ENCODE peak calls at places on chromosome 17, in eight cellular contexts. One of them, this sample, is unnamed.

GRCh38 chr17:32253117-32253611 is 12.5 kb upstream of the RHBDL3 start:
- DNase-seq in NCI-H1417: peak; percentile 84
- DNase-seq in activated T-helper 1 cell treated with Interleukin-2 at 50 U/mL for 16 hours: peak; percentile 27
- DNase-seq in AG04450: no peak
- DNase-seq in amniotic epithelial cell: peak; percentile 57
- DNase-seq in NCI-H146: peak; percentile 63
- DNase-seq in amniotic stem cell: peak; percentile 67
- DNase-seq in NCI-H2081: peak; percentile 60
- DNase-seq in this sample: peak; percentile 85

GRCh38 chr17:61394630-61395408 is 4.8 kb upstream of the TBX2 start:
- DNase-seq in NCI-H1417: no peak
- DNase-seq in activated T-helper 1 cell treated with Interleukin-2 at 50 U/mL for 16 hours: no peak
- DNase-seq in AG04450: no peak
- DNase-seq in amniotic epithelial cell: no peak
- DNase-seq in NCI-H146: no peak
- DNase-seq in amniotic stem cell: no peak
- DNase-seq in NCI-H2081: no peak
- DNase-seq in this sample: no peak

GRCh38 chr17:48740537-48740936 is 12.0 kb upstream of the HOXB13 start:
- DNase-seq in NCI-H1417: no peak
- DNase-seq in activated T-helper 1 cell treated with Interleukin-2 at 50 U/mL for 16 hours: no peak
- DNase-seq in AG04450: no peak
- DNase-seq in amniotic epithelial cell: no peak
- DNase-seq in NCI-H146: no peak
- DNase-seq in amniotic stem cell: no peak
- DNase-seq in NCI-H2081: no peak
- DNase-seq in this sample: no peak

GRCh38 chr17:27489045-27489715 is 32.9 kb downstream of the KSR1 start:
- DNase-seq in NCI-H1417: no peak
- DNase-seq in activated T-helper 1 cell treated with Interleukin-2 at 50 U/mL for 16 hours: no peak
- DNase-seq in AG04450: no peak
- DNase-seq in amniotic epithelial cell: peak; percentile 79
- DNase-seq in NCI-H146: no peak
- DNase-seq in amniotic stem cell: peak; percentile 4
- DNase-seq in NCI-H2081: no peak
- DNase-seq in this sample: peak; percentile 69

GRCh38 chr17:80160536-80160935 is 9.3 kb upstream of the CARD14 start:
- DNase-seq in NCI-H1417: no peak
- DNase-seq in activated T-helper 1 cell treated with Interleukin-2 at 50 U/mL for 16 hours: no peak
- DNase-seq in AG04450: no peak
- DNase-seq in amniotic epithelial cell: peak; percentile 18
- DNase-seq in NCI-H146: no peak
- DNase-seq in amniotic stem cell: no peak
- DNase-seq in NCI-H2081: no peak
- DNase-seq in this sample: no peak

GRCh38 chr17:46834846-46835245 is 16.4 kb upstream of the WNT3 start:
- DNase-seq in NCI-H1417: no peak
- DNase-seq in activated T-helper 1 cell treated with Interleukin-2 at 50 U/mL for 16 hours: no peak
- DNase-seq in AG04450: no peak
- DNase-seq in amniotic epithelial cell: no peak
- DNase-seq in NCI-H146: no peak
- DNase-seq in amniotic stem cell: no peak
- DNase-seq in NCI-H2081: no peak
- DNase-seq in this sample: no peak

GRCh38 chr17:18254888-18255649 is 3.5 kb downstream of the FLII start:
- DNase-seq in NCI-H1417: no peak
- DNase-seq in activated T-helper 1 cell treated with Interleukin-2 at 50 U/mL for 16 hours: no peak
- DNase-seq in AG04450: no peak
- DNase-seq in amniotic epithelial cell: no peak
- DNase-seq in NCI-H146: no peak
- DNase-seq in amniotic stem cell: no peak
- DNase-seq in NCI-H2081: no peak
- DNase-seq in this sample: no peak

GRCh38 chr17:4600563-4600962 is 16.2 kb downstream of the SMTNL2 start:
- DNase-seq in NCI-H1417: peak; percentile 60
- DNase-seq in activated T-helper 1 cell treated with Interleukin-2 at 50 U/mL for 16 hours: no peak
- DNase-seq in AG04450: no peak
- DNase-seq in amniotic epithelial cell: peak; percentile 27
- DNase-seq in NCI-H146: peak; percentile 60
- DNase-seq in amniotic stem cell: no peak
- DNase-seq in NCI-H2081: no peak
- DNase-seq in this sample: no peak

GRCh38 chr17:75610103-75610984 is 22.7 kb downstream of the MYO15B start:
- DNase-seq in NCI-H1417: no peak
- DNase-seq in activated T-helper 1 cell treated with Interleukin-2 at 50 U/mL for 16 hours: no peak
- DNase-seq in AG04450: no peak
- DNase-seq in amniotic epithelial cell: no peak
- DNase-seq in NCI-H146: no peak
- DNase-seq in amniotic stem cell: no peak
- DNase-seq in NCI-H2081: no peak
- DNase-seq in this sample: no peak

GRCh38 chr17:79269620-79270019 is 195.0 kb downstream of the ENGASE start:
- DNase-seq in NCI-H1417: peak; percentile 16
- DNase-seq in activated T-helper 1 cell treated with Interleukin-2 at 50 U/mL for 16 hours: no peak
- DNase-seq in AG04450: no peak
- DNase-seq in amniotic epithelial cell: no peak
- DNase-seq in NCI-H146: no peak
- DNase-seq in amniotic stem cell: no peak
- DNase-seq in NCI-H2081: no peak
- DNase-seq in this sample: no peak